ENCODE peak calls at places on chromosomes 4 and X, in eight cellular contexts. L is spleen, U is HCT116, S is transverse colon, O is breast epithelium, P is SK-N-SH, A is sigmoid colon, R is stomach. N is an unnamed sample.

GRCh38 chrX:119069128-119069527 is 3.7 kb upstream of the CT47C1 start:
- DNase-seq in O (no peak), R (no peak), A (no peak), U (no peak), P (no peak), L (no peak), S (no peak), N (no peak)

GRCh38 chr4:150265806-150266205 is 187.6 kb downstream of the DCLK2 start:
- DNase-seq in O (no peak), R (no peak), P (no peak), S (no peak), A (no peak), U (no peak), L (no peak), N (no peak)

GRCh38 chr4:26248647-26249046 is 72.2 kb upstream of the RBPJ start:
- DNase-seq in O (no peak), U (no peak), A (peak; percentile 81), L (no peak), R (no peak), S (peak; percentile 21), P (peak; percentile 46), N (no peak)

GRCh38 chrX:3548743-3549441 is 164.6 kb downstream of the PRKX start:
- DNase-seq in O (no peak), R (no peak), P (peak; percentile 14), U (peak; percentile 7), S (no peak), L (no peak), A (no peak), N (no peak)

GRCh38 chr4:145433684-145434083 is 48.0 kb upstream of the SMAD1 start:
- DNase-seq in U (no peak), S (no peak), L (no peak), A (no peak), R (no peak), P (no peak), O (no peak), N (no peak)

GRCh38 chr4:110589297-110589696 is 33.6 kb downstream of the PITX2 start:
- DNase-seq in A (no peak), L (no peak), O (no peak), U (no peak), P (no peak), R (no peak), S (no peak), N (no peak)

GRCh38 chrX:29422034-29422433 is 793.3 kb upstream of the MAGEB2 start:
- DNase-seq in A (no peak), R (no peak), P (no peak), L (no peak), S (no peak), U (no peak), O (no peak), N (no peak)

GRCh38 chrX:108131471-108131870 is 39.9 kb downstream of the ATG4A start:
- DNase-seq in L (no peak), U (no peak), A (no peak), P (no peak), S (no peak), O (no peak), R (no peak), N (no peak)

GRCh38 chr4:156790866-156791265 is 180.7 kb downstream of the PDGFC start:
- DNase-seq in U (no peak), S (no peak), O (peak; percentile 41), P (no peak), L (no peak), R (no peak), A (no peak), N (no peak)

GRCh38 chr4:130424211-130424610 is 1328.3 kb downstream of the C4orf33 start:
- DNase-seq in R (no peak), P (no peak), L (no peak), U (no peak), S (no peak), O (no peak), A (no peak), N (no peak)

GRCh38 chr4:108224628-108225053 is 55.9 kb upstream of the LEF1 start:
- DNase-seq in L (no peak), P (peak; percentile 33), U (no peak), R (no peak), A (no peak), S (no peak), O (no peak), N (no peak)

GRCh38 chr4:60822986-60823385 is 377.1 kb upstream of the ADGRL3 start:
- DNase-seq in R (no peak), S (no peak), A (no peak), P (no peak), O (no peak), L (no peak), U (no peak), N (no peak)

GRCh38 chr4:74420863-74421262 is 24.1 kb upstream of the AREG start:
- DNase-seq in R (no peak), L (no peak), O (no peak), A (no peak), P (no peak), S (no peak), U (no peak), N (no peak)

GRCh38 chrX:78029663-78030062 is 60.2 kb upstream of the PGAM4 start:
- DNase-seq in S (peak; percentile 21), U (no peak), O (no peak), L (no peak), P (peak; percentile 38), A (no peak), R (no peak), N (no peak)

GRCh38 chr4:158805628-158806471 is 37.0 kb downstream of the FNIP2 start:
- DNase-seq in S (no peak), P (peak; percentile 47), O (peak; percentile 22), L (no peak), R (peak; percentile 38), U (no peak), A (no peak), N (no peak)

GRCh38 chrX:111337067-111337466 is 66.8 kb upstream of the CAPN6 start:
- DNase-seq in A (no peak), L (no peak), P (no peak), O (no peak), U (no peak), R (no peak), S (no peak), N (no peak)

DNA sequence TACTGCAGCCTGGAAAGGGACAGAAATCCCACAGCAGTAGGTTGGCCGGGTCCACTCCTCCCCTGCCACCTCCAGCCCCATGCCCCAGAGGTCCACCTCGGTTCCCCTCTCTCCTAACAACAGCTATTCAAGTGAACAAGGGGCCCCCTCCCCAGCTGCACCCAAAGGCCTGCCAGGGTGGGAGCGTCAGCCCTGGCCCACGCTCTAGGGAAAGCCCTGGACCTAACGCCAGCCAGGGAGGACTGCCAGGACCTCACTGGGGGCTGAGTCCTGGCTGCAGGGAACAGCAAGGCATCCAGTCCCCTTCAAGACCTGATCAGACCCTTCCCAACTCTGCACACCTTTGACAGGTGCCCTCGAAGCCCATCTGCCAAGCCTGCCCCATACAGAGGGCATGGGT is 13.2 kb downstream of the SLC6A8 start:
- DNase-seq in U (no peak), R (no peak), S (no peak), P (no peak), L (no peak), O (no peak), A (no peak), N (no peak)
- H3K27ac ChIP-seq in U (no peak overlapping the region), R (no peak overlapping the region), S (peak overlapping the region; percentile 86), P (no peak overlapping the region), L (no peak overlapping the region), O (peak overlapping the region; percentile 58), A (peak overlapping the region; percentile 81), N (peak overlapping the region; percentile 60)

GRCh38 chrX:150848914-150849365 is 49.5 kb downstream of the CD99L2 start:
- DNase-seq in P (no peak), A (no peak), S (peak; percentile 20), L (no peak), U (no peak), O (peak; percentile 20), R (peak; percentile 72), N (no peak)
- TF ChIP-seq POLR2AphosphoS5 in P (no peak), A (no peak), S (no peak), L (no peak), U (no peak), O (no peak), R (peak; percentile 76), N (no peak)

DNA sequence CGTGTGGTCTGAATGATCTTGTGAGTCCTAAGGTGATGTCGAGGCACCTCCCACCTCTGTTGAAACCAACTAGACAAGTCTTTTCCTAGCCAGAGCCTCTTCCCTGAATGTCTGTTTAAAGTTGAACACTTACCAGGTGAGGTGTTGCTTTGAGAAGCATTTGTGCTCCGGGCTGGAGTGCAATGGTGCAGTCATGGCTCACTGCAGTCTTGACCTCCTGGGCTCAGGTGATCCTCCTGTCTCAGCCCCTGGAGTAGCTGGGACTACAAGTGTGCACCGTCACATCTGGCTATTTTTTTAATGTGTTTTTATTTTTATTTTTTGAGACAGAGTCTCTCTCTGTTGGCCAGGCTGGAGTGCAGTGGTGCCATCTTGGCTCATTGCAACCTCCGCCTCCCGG is 18.1 kb downstream of the RNF4 start:
- DNase-seq in O (no peak), L (no peak), P (no peak), A (no peak), S (no peak), U (no peak), R (no peak), N (no peak)
- H3K4me1 ChIP-seq in O (peaks cover 14% of the 10 kb centered on the region), L (peaks cover 87% of the 10 kb centered on the region), P (peaks cover 13% of the 10 kb centered on the region), A (no peaks in the 10 kb centered on the region), S (peaks cover 58% of the 10 kb centered on the region), U (no peaks in the 10 kb centered on the region), R (peaks cover 70% of the 10 kb centered on the region), N (peaks cover 72% of the 10 kb centered on the region)

GRCh38 chr4:7381221-7381889 is 53.4 kb downstream of the PSAPL1 start:
- DNase-seq in L (peak; percentile 39), U (no peak), S (no peak), P (no peak), R (peak; percentile 16), O (no peak), A (peak; percentile 50), N (peak; percentile 44)
- H3K27ac ChIP-seq in L (no peak overlapping the region), U (no peak overlapping the region), S (no peak overlapping the region), P (no peak overlapping the region), R (no peak overlapping the region), O (no peak overlapping the region), A (no peak overlapping the region), N (no peak overlapping the region)

N was measured in suprapubic skin.